ENCODE peak calls at places on chromosome 17, in seven cellular contexts. T is bronchial epithelial cell, Y is stomach, F is spleen, H is progenitor cell of endocrine pancreas, O is A549, P is heart right ventricle. N is an unnamed sample.

GRCh38 chr17:62562656-62563055 is 64.8 kb upstream of the MRC2 start:
- DNase-seq in T (peak), Y (no peak), F (no peak), H (no peak), O (no peak), P (no peak), N (no peak)

GRCh38 chr17:80474231-80474932 is 2.0 kb downstream of the NPTX1 start:
- DNase-seq in T (no peak), Y (no peak), F (no peak), H (no peak), O (peak), P (no peak), N (peak)

GRCh38 chr17:71251936-71252335 is 868.9 kb upstream of the SOX9 start:
- DNase-seq in T (no peak), Y (no peak), F (no peak), H (no peak), O (no peak), P (no peak), N (no peak)

GRCh38 chr17:53655591-53655990 is 167.1 kb upstream of the KIF2B start:
- DNase-seq in T (peak), Y (no peak), F (no peak), H (no peak), O (no peak), P (no peak), N (no peak)

GRCh38 chr17:147796-148740 is 10.7 kb downstream of the SCGB1C2 start:
- DNase-seq in T (no peak), Y (peak), F (peak), H (peak), O (no peak), P (no peak), N (no peak)

GRCh38 chr17:5896215-5896614 is 174.0 kb upstream of the WSCD1 start:
- DNase-seq in T (no peak), Y (no peak), F (no peak), H (no peak), O (no peak), P (no peak), N (no peak)

GRCh38 chr17:68060336-68060735 is 24.8 kb downstream of the KPNA2 start:
- DNase-seq in T (no peak), Y (no peak), F (no peak), H (no peak), O (no peak), P (no peak), N (peak)

GRCh38 chr17:73640691-73641090 is 3.6 kb downstream of the SDK2 start:
- DNase-seq in T (no peak), Y (no peak), F (no peak), H (no peak), O (no peak), P (no peak), N (no peak)

GRCh38 chr17:32323784-32324590 is 18.0 kb downstream of the C17orf75 start:
- DNase-seq in T (peak), Y (peak), F (peak), H (no peak), O (no peak), P (no peak), N (no peak)

GRCh38 chr17:77501751-77502625 is 361.2 kb downstream of the SEC14L1 start:
- DNase-seq in T (no peak), Y (no peak), F (peak), H (no peak), O (no peak), P (no peak), N (no peak)

GRCh38 chr17:77499699-77500435 is 359.1 kb downstream of the SEC14L1 start:
- DNase-seq in T (no peak), Y (no peak), F (peak), H (no peak), O (no peak), P (no peak), N (no peak)

GRCh38 chr17:77502626-77503292 is 362.0 kb downstream of the SEC14L1 start:
- DNase-seq in T (no peak), Y (no peak), F (peak), H (no peak), O (no peak), P (no peak), N (no peak)

GRCh38 chr17:77498875-77499698 is 358.3 kb downstream of the SEC14L1 start:
- DNase-seq in T (no peak), Y (no peak), F (peak), H (no peak), O (no peak), P (no peak), N (no peak)

GRCh38 chr17:77501101-77501566 is 360.4 kb downstream of the SEC14L1 start:
- DNase-seq in T (no peak), Y (no peak), F (peak), H (no peak), O (peak), P (no peak), N (peak)
- TF ChIP-seq CTCF in T (peak), Y (peak), F (peak), H (peak), O (peak), P (no peak), N (peak)

DNA sequence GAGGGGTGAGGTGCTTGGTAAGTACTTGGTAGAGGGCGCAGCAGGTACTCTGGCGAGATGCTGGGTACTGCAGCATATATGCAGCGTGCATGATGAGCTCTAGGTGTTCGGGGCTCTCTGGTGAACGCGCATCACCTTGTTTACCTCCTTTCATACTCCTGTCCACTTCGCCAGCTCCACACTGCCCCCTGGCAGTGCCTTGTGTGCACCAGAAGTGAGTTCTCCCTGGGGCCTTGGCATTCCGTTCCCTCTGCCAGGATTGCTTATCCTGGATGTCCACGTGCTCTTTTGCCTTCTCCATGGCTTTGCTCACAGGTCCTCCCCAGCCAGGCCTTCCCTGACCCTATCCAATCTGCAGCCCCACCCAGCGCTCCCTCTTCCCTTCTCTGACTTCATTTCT is 154.2 kb downstream of the MRM1 start:
- DNase-seq in T (peak), Y (no peak), F (peak), H (no peak), O (peak), P (no peak), N (peak)
- TF ChIP-seq CTCF in T (peak), Y (no peak), F (no peak), H (peak), O (peak), P (no peak), N (peak)

DNA sequence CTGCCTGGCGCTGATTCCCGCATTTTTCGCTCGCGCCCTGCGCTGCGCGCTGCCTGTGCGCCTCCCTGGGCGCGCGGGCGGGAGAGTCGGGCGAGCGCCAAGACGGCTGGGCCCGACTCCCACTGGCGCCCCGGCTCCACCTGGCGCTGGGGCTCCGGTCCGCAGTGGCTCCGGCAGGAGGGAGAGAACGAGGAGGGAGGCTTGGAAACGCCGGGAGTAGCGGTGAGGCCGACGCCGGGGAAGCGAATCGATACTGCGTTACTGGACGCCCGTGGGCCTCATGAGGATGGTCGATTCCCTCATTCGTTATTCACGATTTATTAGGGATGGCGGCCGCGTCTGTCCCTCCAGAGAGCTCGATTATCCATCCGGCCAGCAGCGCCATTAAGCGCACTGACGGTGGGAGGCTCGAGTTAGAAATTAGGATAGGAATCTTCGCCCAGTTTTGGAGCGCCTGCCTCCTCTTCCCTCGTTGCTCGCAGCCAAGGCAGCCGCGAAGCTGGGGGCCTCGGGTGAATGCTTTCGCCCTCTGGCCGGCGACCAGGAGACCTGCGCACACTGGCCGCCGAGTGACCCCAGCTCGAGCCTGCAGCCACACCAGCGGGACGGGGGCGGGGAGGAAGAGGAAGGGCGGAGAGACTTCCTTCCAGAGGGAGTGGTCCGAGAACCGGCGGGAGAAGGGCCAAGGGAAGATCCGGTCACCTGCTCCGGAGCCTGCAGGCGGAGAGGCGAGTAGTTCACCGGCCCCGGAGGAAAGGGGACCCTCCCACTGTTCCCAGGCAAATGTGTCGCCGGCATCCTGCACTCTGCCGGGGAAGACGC is 1.3 kb upstream of the PCGF2 start:
- DNase-seq in T (no peak), Y (peak), F (peak), H (peak), O (peak), P (peak), N (no peak)
- TF ChIP-seq CTCF in T (no peak), Y (no peak), F (no peak), H (no peak), O (no peak), P (no peak), N (peak)

GRCh38 chr17:22703786-22704441 is 1011.6 kb downstream of the KCNJ18 start:
- DNase-seq in T (no peak), Y (no peak), F (no peak), H (no peak), O (peak), P (no peak), N (no peak)
- TF ChIP-seq CTCF in T (no peak), Y (no peak), F (no peak), H (no peak), O (peak), P (no peak), N (no peak)

DNA sequence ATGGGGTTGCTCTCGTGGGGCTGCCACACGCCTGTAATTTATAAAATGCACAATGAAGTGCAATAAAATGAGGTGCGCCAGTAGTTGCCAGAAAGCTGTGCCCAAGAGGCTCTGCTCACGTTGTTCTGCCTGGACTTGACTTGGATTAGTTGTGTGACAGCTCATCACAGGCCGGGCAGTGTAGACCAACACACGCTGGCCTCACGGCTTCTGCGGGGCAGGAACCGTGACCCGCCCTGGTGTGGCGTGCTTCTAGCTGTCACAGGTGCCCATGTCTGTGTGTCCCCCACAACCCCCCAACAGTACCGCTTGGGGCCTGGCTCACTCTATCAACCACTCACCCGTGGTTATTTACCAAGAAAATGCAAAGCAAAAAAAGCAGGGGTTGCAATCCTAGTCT is 112.2 kb upstream of the ZNF750 start:
- DNase-seq in T (no peak), Y (no peak), F (peak), H (no peak), O (no peak), P (no peak), N (no peak)
- TF ChIP-seq CTCF in T (no peak), Y (no peak), F (no peak), H (no peak), O (no peak), P (no peak), N (no peak)